ENCODE peak calls at places on chromosomes 5 and 9, in nine cellular contexts. One of them, this sample, is unnamed. For H3K4me1, the result is how much of the 10 kb centered on the place peaks cover.

GRCh38 chr5:80668016-80668969 is 13.5 kb upstream of the DHFR start:
- DNase-seq in spleen: peak
- DNase-seq in adipocyte: no peak
- DNase-seq in neuronal stem cell: no peak
- DNase-seq in PC-3: no peak
- DNase-seq in naive thymus-derived CD4-positive, alpha-beta T cell: no peak
- DNase-seq in transverse colon: peak
- DNase-seq in heart left ventricle: peak
- DNase-seq in ovary: no peak
- DNase-seq in this sample: peak

GRCh38 chr5:58871648-58872242 is 288.9 kb downstream of the RAB3C start:
- DNase-seq in ovary: peak
- DNase-seq in PC-3: peak
- DNase-seq in adipocyte: peak
- DNase-seq in spleen: no peak
- DNase-seq in neuronal stem cell: peak
- DNase-seq in naive thymus-derived CD4-positive, alpha-beta T cell: peak
- DNase-seq in heart left ventricle: no peak
- DNase-seq in transverse colon: no peak
- DNase-seq in this sample: no peak

GRCh38 chr9:122016789-122017188 is 76.3 kb downstream of the TTLL11 start:
- DNase-seq in adipocyte: no peak
- DNase-seq in spleen: no peak
- DNase-seq in neuronal stem cell: no peak
- DNase-seq in heart left ventricle: no peak
- DNase-seq in ovary: peak
- DNase-seq in naive thymus-derived CD4-positive, alpha-beta T cell: no peak
- DNase-seq in transverse colon: no peak
- DNase-seq in PC-3: no peak
- DNase-seq in this sample: no peak

GRCh38 chr5:9063615-9064245 is 482.1 kb downstream of the SEMA5A start:
- DNase-seq in PC-3: no peak
- DNase-seq in naive thymus-derived CD4-positive, alpha-beta T cell: no peak
- DNase-seq in transverse colon: no peak
- DNase-seq in heart left ventricle: no peak
- DNase-seq in ovary: no peak
- DNase-seq in spleen: no peak
- DNase-seq in adipocyte: peak
- DNase-seq in neuronal stem cell: no peak
- DNase-seq in this sample: no peak

GRCh38 chr9:120714846-120715231 is 569 bp upstream of the MEGF9 start:
- DNase-seq in PC-3: no peak
- DNase-seq in neuronal stem cell: no peak
- DNase-seq in transverse colon: no peak
- DNase-seq in spleen: no peak
- DNase-seq in adipocyte: no peak
- DNase-seq in heart left ventricle: peak
- DNase-seq in naive thymus-derived CD4-positive, alpha-beta T cell: no peak
- DNase-seq in ovary: peak
- DNase-seq in this sample: no peak

GRCh38 chr9:110900917-110901316 is 137.4 kb downstream of the LPAR1 start:
- DNase-seq in adipocyte: peak
- DNase-seq in PC-3: no peak
- DNase-seq in heart left ventricle: no peak
- DNase-seq in spleen: no peak
- DNase-seq in naive thymus-derived CD4-positive, alpha-beta T cell: no peak
- DNase-seq in neuronal stem cell: no peak
- DNase-seq in transverse colon: no peak
- DNase-seq in ovary: no peak
- DNase-seq in this sample: no peak

GRCh38 chr5:178116406-178116885 is 3.1 kb downstream of the N4BP3 start:
- DNase-seq in PC-3: no peak
- DNase-seq in spleen: peak
- DNase-seq in transverse colon: peak
- DNase-seq in heart left ventricle: no peak
- DNase-seq in neuronal stem cell: no peak
- DNase-seq in ovary: no peak
- DNase-seq in naive thymus-derived CD4-positive, alpha-beta T cell: peak
- DNase-seq in adipocyte: no peak
- DNase-seq in this sample: no peak

GRCh38 chr9:20066120-20066519 is 277.3 kb upstream of the SLC24A2 start:
- DNase-seq in PC-3: no peak
- DNase-seq in transverse colon: no peak
- DNase-seq in adipocyte: no peak
- DNase-seq in naive thymus-derived CD4-positive, alpha-beta T cell: no peak
- DNase-seq in ovary: no peak
- DNase-seq in spleen: no peak
- DNase-seq in neuronal stem cell: no peak
- DNase-seq in heart left ventricle: no peak
- DNase-seq in this sample: no peak

GRCh38 chr5:111385970-111386831 is 126.1 kb downstream of the STARD4 start:
- DNase-seq in spleen: no peak
- DNase-seq in naive thymus-derived CD4-positive, alpha-beta T cell: no peak
- DNase-seq in adipocyte: no peak
- DNase-seq in heart left ventricle: no peak
- DNase-seq in neuronal stem cell: no peak
- DNase-seq in transverse colon: no peak
- DNase-seq in ovary: no peak
- DNase-seq in PC-3: no peak
- DNase-seq in this sample: no peak

GRCh38 chr5:85293139-85293785 is 908.6 kb upstream of the EDIL3 start:
- DNase-seq in transverse colon: no peak
- DNase-seq in spleen: no peak
- DNase-seq in adipocyte: no peak
- DNase-seq in naive thymus-derived CD4-positive, alpha-beta T cell: no peak
- DNase-seq in neuronal stem cell: no peak
- DNase-seq in heart left ventricle: no peak
- DNase-seq in ovary: no peak
- DNase-seq in PC-3: peak
- DNase-seq in this sample: no peak

GRCh38 chr5:84242286-84242685 is 142.4 kb downstream of the EDIL3 start:
- DNase-seq in spleen: no peak
- DNase-seq in transverse colon: no peak
- DNase-seq in naive thymus-derived CD4-positive, alpha-beta T cell: no peak
- DNase-seq in neuronal stem cell: no peak
- DNase-seq in ovary: no peak
- DNase-seq in adipocyte: peak
- DNase-seq in heart left ventricle: no peak
- DNase-seq in PC-3: peak
- DNase-seq in this sample: no peak

GRCh38 chr9:135500525-135501260 is at the start of gene MRPS2:
- DNase-seq in heart left ventricle: peak
- DNase-seq in transverse colon: peak
- DNase-seq in naive thymus-derived CD4-positive, alpha-beta T cell: peak
- DNase-seq in ovary: peak
- DNase-seq in adipocyte: peak
- DNase-seq in neuronal stem cell: peak
- DNase-seq in PC-3: peak
- DNase-seq in spleen: peak
- DNase-seq in this sample: peak

DNA sequence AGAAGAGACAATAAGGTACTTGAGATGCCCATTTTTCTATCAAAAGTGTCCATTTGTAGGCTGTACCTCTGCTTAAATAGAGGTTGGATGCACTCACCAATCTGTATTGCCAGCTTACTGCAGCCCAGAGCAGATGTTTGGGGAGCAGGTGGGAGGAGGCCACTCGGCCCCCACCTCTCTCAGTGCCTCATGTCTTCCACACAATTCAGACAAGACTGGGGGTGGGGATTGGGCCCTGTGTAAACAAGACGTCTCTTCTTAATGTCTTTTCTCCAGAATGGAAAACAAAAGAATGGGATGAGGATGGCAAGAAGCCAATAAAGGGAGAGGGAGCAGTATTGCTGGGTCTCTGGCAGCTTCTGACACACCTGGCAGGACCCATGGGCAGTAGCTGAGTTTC is 64.9 kb downstream of the SIL1 start:
- DNase-seq in PC-3: no peak
- DNase-seq in adipocyte: no peak
- DNase-seq in ovary: no peak
- DNase-seq in heart left ventricle: no peak
- DNase-seq in naive thymus-derived CD4-positive, alpha-beta T cell: no peak
- DNase-seq in spleen: no peak
- DNase-seq in neuronal stem cell: no peak
- DNase-seq in transverse colon: no peak
- DNase-seq in this sample: no peak
- H3K4me1 ChIP-seq in PC-3: under half
- H3K4me1 ChIP-seq in adipocyte: under half
- H3K4me1 ChIP-seq in ovary: under half
- H3K4me1 ChIP-seq in heart left ventricle: under half
- H3K4me1 ChIP-seq in naive thymus-derived CD4-positive, alpha-beta T cell: under half
- H3K4me1 ChIP-seq in spleen: under half
- H3K4me1 ChIP-seq in neuronal stem cell: under half
- H3K4me1 ChIP-seq in transverse colon: under half
- H3K4me1 ChIP-seq in this sample: under half

DNA sequence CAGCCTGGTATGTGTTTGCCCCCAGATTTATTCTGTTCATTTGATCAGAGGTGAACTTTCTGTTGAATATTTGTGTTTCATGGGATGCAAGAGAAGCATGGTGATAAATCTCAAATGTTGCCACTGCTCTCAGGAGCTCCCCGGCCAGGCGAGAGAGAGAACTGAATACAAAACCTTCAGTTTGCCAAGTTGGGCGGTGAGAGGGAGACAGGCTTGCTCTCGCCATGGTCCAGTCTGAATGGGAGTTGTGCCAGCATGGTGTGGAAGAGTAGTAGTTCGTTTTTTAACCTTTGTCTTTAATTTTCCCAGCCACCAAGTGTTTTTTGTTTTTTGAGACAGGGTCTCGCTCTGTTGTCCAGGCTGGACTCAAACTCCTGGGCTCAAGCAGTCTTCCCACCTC is 2.7 kb downstream of the NTMT1 start:
- DNase-seq in spleen: no peak
- DNase-seq in heart left ventricle: no peak
- DNase-seq in neuronal stem cell: no peak
- DNase-seq in transverse colon: no peak
- DNase-seq in adipocyte: no peak
- DNase-seq in ovary: no peak
- DNase-seq in PC-3: no peak
- DNase-seq in naive thymus-derived CD4-positive, alpha-beta T cell: no peak
- DNase-seq in this sample: no peak
- H3K4me1 ChIP-seq in spleen: half or more
- H3K4me1 ChIP-seq in heart left ventricle: under half
- H3K4me1 ChIP-seq in neuronal stem cell: under half
- H3K4me1 ChIP-seq in transverse colon: under half
- H3K4me1 ChIP-seq in adipocyte: half or more
- H3K4me1 ChIP-seq in ovary: under half
- H3K4me1 ChIP-seq in PC-3: under half
- H3K4me1 ChIP-seq in naive thymus-derived CD4-positive, alpha-beta T cell: under half
- H3K4me1 ChIP-seq in this sample: under half

DNA sequence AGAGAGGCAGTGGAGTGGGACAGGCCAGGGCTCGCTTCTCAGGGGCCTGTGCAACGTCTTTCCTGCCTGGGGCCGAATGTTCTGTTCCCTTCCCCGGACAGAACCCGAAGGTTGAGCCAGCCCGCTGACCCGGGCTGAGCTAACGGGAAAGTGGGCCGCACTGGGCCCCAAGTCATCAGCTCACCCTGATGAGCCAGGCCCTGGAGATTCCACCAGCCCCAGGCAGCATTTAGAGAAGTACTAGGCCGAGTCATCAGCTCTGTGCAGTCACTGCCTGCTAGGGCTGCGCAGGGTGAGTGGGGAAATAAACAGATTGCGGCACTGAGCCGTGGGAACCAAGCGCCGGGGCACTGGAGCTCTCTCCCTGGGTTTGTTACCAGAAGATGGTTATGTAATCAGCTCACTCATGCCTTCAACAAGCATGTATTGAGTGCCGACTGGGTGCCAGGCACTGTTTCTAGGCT is 29.1 kb upstream of the DUSP1 start:
- DNase-seq in ovary: peak
- DNase-seq in transverse colon: peak
- DNase-seq in PC-3: peak
- DNase-seq in naive thymus-derived CD4-positive, alpha-beta T cell: no peak
- DNase-seq in neuronal stem cell: no peak
- DNase-seq in spleen: peak
- DNase-seq in heart left ventricle: peak
- DNase-seq in adipocyte: peak
- DNase-seq in this sample: no peak
- H3K4me1 ChIP-seq in ovary: under half
- H3K4me1 ChIP-seq in transverse colon: under half
- H3K4me1 ChIP-seq in PC-3: half or more
- H3K4me1 ChIP-seq in naive thymus-derived CD4-positive, alpha-beta T cell: under half
- H3K4me1 ChIP-seq in neuronal stem cell: under half
- H3K4me1 ChIP-seq in spleen: half or more
- H3K4me1 ChIP-seq in heart left ventricle: under half
- H3K4me1 ChIP-seq in adipocyte: half or more
- H3K4me1 ChIP-seq in this sample: under half

GRCh38 chr9:86079421-86080111 is 19.8 kb downstream of the GOLM1 start:
- DNase-seq in PC-3: peak
- DNase-seq in naive thymus-derived CD4-positive, alpha-beta T cell: no peak
- DNase-seq in neuronal stem cell: no peak
- DNase-seq in ovary: no peak
- DNase-seq in spleen: no peak
- DNase-seq in transverse colon: no peak
- DNase-seq in adipocyte: no peak
- DNase-seq in heart left ventricle: no peak
- DNase-seq in this sample: peak

GRCh38 chr9:86077286-86077685 is 22.1 kb downstream of the GOLM1 start:
- DNase-seq in adipocyte: no peak
- DNase-seq in PC-3: no peak
- DNase-seq in ovary: peak
- DNase-seq in naive thymus-derived CD4-positive, alpha-beta T cell: no peak
- DNase-seq in transverse colon: peak
- DNase-seq in heart left ventricle: no peak
- DNase-seq in spleen: no peak
- DNase-seq in neuronal stem cell: no peak
- DNase-seq in this sample: no peak

GRCh38 chr9:86082870-86083269 is 16.5 kb downstream of the GOLM1 start:
- DNase-seq in neuronal stem cell: no peak
- DNase-seq in PC-3: no peak
- DNase-seq in spleen: no peak
- DNase-seq in naive thymus-derived CD4-positive, alpha-beta T cell: no peak
- DNase-seq in ovary: no peak
- DNase-seq in adipocyte: no peak
- DNase-seq in heart left ventricle: no peak
- DNase-seq in transverse colon: no peak
- DNase-seq in this sample: no peak

GRCh38 chr9:86078731-86079130 is 20.6 kb downstream of the GOLM1 start:
- DNase-seq in adipocyte: no peak
- DNase-seq in heart left ventricle: no peak
- DNase-seq in PC-3: no peak
- DNase-seq in ovary: no peak
- DNase-seq in naive thymus-derived CD4-positive, alpha-beta T cell: no peak
- DNase-seq in spleen: no peak
- DNase-seq in transverse colon: no peak
- DNase-seq in neuronal stem cell: no peak
- DNase-seq in this sample: no peak

DNA sequence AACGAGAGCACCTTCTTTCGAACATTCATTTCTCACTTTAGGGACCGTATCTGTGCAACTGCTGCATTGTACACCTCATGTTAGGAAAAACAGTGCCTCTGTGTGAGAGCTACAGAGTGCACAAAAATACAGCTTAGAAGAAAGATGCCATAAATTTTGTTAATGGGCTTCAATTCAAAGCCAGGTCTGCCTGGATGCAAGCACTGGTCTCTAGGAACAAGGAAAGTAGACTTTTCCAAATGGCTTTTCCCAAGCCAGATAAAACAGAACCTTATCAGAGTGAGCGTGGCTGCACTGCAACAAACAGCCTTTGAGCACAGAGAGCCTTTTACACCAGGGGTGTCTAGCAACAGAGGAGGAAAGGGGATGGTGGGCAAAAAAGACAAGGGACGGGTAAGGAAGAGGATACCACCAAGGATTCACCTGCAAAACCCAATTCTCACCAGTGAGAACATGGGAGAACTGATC is 19.2 kb downstream of the GOLM1 start:
- DNase-seq in adipocyte: no peak
- DNase-seq in heart left ventricle: no peak
- DNase-seq in neuronal stem cell: no peak
- DNase-seq in ovary: no peak
- DNase-seq in spleen: no peak
- DNase-seq in transverse colon: no peak
- DNase-seq in naive thymus-derived CD4-positive, alpha-beta T cell: no peak
- DNase-seq in PC-3: no peak
- DNase-seq in this sample: no peak
- H3K4me1 ChIP-seq in adipocyte: under half
- H3K4me1 ChIP-seq in heart left ventricle: under half
- H3K4me1 ChIP-seq in neuronal stem cell: under half
- H3K4me1 ChIP-seq in ovary: under half
- H3K4me1 ChIP-seq in spleen: under half
- H3K4me1 ChIP-seq in transverse colon: under half
- H3K4me1 ChIP-seq in naive thymus-derived CD4-positive, alpha-beta T cell: under half
- H3K4me1 ChIP-seq in PC-3: under half
- H3K4me1 ChIP-seq in this sample: under half